ENCODE peak calls at places on chromosomes 2 and 18, in eight cellular contexts. P, I, E, Z, W, G, R and H are unnamed samples.

GRCh38 chr2:221958224-221958623 is 340.6 kb downstream of the PAX3 start:
- DNase-seq in P (no peak), I (no peak), E (peak; percentile 8), Z (no peak), W (no peak), G (peak; percentile 7), R (no peak), H (no peak)

GRCh38 chr2:56589820-56590219 is 406.0 kb downstream of the CCDC85A start:
- DNase-seq in P (no peak), I (no peak), E (no peak), Z (no peak), W (no peak), G (no peak), R (no peak), H (no peak)

GRCh38 chr2:74516070-74516633 is 1.9 kb downstream of the TLX2 start:
- DNase-seq in P (no peak), I (peak; percentile 89), E (peak; percentile 44), Z (peak; percentile 69), W (peak; percentile 59), G (peak; percentile 47), R (peak; percentile 83), H (peak; percentile 75)

GRCh38 chr2:32716598-32716997 is 88.7 kb downstream of the TTC27 start:
- DNase-seq in P (no peak), I (no peak), E (no peak), Z (no peak), W (no peak), G (no peak), R (no peak), H (no peak)

GRCh38 chr2:72973566-72974435 is 56.5 kb downstream of the EMX1 start:
- DNase-seq in P (no peak), I (peak; percentile 64), E (peak; percentile 54), Z (peak; percentile 40), W (peak; percentile 69), G (peak; percentile 68), R (no peak), H (no peak)

GRCh38 chr18:9348079-9348671 is 13.6 kb downstream of the TWSG1 start:
- DNase-seq in P (no peak), I (no peak), E (peak; percentile 55), Z (no peak), W (peak; percentile 47), G (peak; percentile 53), R (no peak), H (no peak)

GRCh38 chr2:149004836-149005235 is 33.7 kb upstream of the LYPD6B start:
- DNase-seq in P (no peak), I (no peak), E (no peak), Z (no peak), W (no peak), G (no peak), R (no peak), H (no peak)

GRCh38 chr2:60973705-60974104 is 43.8 kb upstream of the PEX13 start:
- DNase-seq in P (no peak), I (no peak), E (no peak), Z (no peak), W (no peak), G (no peak), R (no peak), H (no peak)

GRCh38 chr2:217127744-217128143 is 267.9 kb upstream of the TNP1 start:
- DNase-seq in P (no peak), I (no peak), E (no peak), Z (no peak), W (no peak), G (no peak), R (no peak), H (no peak)

GRCh38 chr2:44930274-44930826 is 11.2 kb upstream of the SIX3 start:
- DNase-seq in P (no peak), I (no peak), E (no peak), Z (no peak), W (no peak), G (no peak), R (no peak), H (no peak)

GRCh38 chr2:162697111-162697510 is 141.5 kb downstream of the KCNH7 start:
- DNase-seq in P (no peak), I (no peak), E (no peak), Z (no peak), W (no peak), G (no peak), R (no peak), H (no peak)

GRCh38 chr2:237693281-237694039 is 66.1 kb downstream of the LRRFIP1 start:
- DNase-seq in P (no peak), I (no peak), E (peak; percentile 86), Z (no peak), W (peak; percentile 47), G (peak; percentile 53), R (peak; percentile 63), H (no peak)

GRCh38 chr18:64513401-64513800 is 364.5 kb upstream of the LINC00305 start:
- DNase-seq in P (no peak), I (no peak), E (no peak), Z (no peak), W (no peak), G (no peak), R (no peak), H (no peak)

GRCh38 chr2:72176281-72176680 is 28.6 kb upstream of the CYP26B1 start:
- DNase-seq in P (no peak), I (no peak), E (no peak), Z (no peak), W (no peak), G (no peak), R (no peak), H (no peak)

GRCh38 chr2:98750593-98751282 is 19.8 kb upstream of the MGAT4A start:
- DNase-seq in P (no peak), I (no peak), E (no peak), Z (no peak), W (no peak), G (no peak), R (no peak), H (no peak)

GRCh38 chr2:235433860-235434259 is 60.0 kb upstream of the AGAP1 start:
- DNase-seq in P (peak; percentile 45), I (peak; percentile 67), E (peak; percentile 54), Z (no peak), W (peak; percentile 23), G (peak; percentile 20), R (no peak), H (peak; percentile 61)

GRCh38 chr2:43473767-43474166 is 122.1 kb downstream of the THADA start:
- DNase-seq in P (no peak), I (no peak), E (no peak), Z (no peak), W (no peak), G (no peak), R (no peak), H (no peak)

GRCh38 chr18:23243178-23243577 is 107.9 kb downstream of the CABLES1 start:
- DNase-seq in P (no peak), I (no peak), E (no peak), Z (no peak), W (no peak), G (no peak), R (no peak), H (no peak)

GRCh38 chr2:234334146-234334545 is 162.7 kb downstream of the ARL4C start:
- DNase-seq in P (no peak), I (no peak), E (no peak), Z (no peak), W (peak; percentile 17), G (peak; percentile 44), R (no peak), H (no peak)

GRCh38 chr2:104976603-104977120 is 61.2 kb upstream of the MRPS9 start:
- DNase-seq in P (no peak), I (no peak), E (no peak), Z (peak; percentile 22), W (no peak), G (no peak), R (no peak), H (no peak)

GRCh38 chr2:85549826-85550225 is 10.9 kb downstream of the MAT2A start:
- DNase-seq in P (no peak), I (no peak), E (peak; percentile 97), Z (no peak), W (peak; percentile 91), G (peak; percentile 94), R (no peak), H (no peak)

GRCh38 chr2:84177733-84178132 is 281.3 kb downstream of the SUCLG1 start:
- DNase-seq in P (no peak), I (no peak), E (no peak), Z (no peak), W (no peak), G (no peak), R (no peak), H (no peak)

GRCh38 chr2:240835528-240835927 is 15.5 kb upstream of the KIF1A start:
- DNase-seq in P (no peak), I (no peak), E (no peak), Z (no peak), W (no peak), G (no peak), R (no peak), H (no peak)

GRCh38 chr2:17680119-17680518 is 73.5 kb downstream of the SMC6 start:
- DNase-seq in P (no peak), I (no peak), E (no peak), Z (no peak), W (no peak), G (peak; percentile 18), R (no peak), H (no peak)
- H3K4me3 ChIP-seq in P (no peak overlapping the region), I (no peak overlapping the region), E (no peak overlapping the region), Z (no peak overlapping the region), W (no peak overlapping the region), G (no peak overlapping the region), R (no peak overlapping the region), H (no peak overlapping the region)

DNA sequence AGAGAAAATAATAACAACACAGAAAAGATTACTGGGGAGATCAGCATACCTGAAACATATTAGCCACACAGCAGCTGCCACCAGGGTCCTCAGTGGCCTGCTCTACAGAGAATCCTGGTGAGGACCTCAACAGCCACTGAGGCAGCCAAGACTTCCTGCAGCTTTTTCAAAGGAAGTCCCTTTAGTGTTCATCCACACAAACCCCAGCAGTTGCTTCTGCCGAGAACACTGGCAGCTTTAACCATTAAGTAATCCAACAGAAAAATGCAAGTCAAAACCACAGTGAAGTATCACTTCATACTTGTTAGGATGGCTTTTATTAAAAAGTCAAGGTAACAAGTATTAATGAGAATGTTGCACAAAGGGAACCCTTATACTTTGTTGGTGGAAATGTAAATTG is 542.0 kb upstream of the GCFC2 start:
- DNase-seq in P (no peak), I (no peak), E (no peak), Z (no peak), W (no peak), G (no peak), R (no peak), H (no peak)
- H3K4me3 ChIP-seq in P (no peak overlapping the region), I (no peak overlapping the region), E (no peak overlapping the region), Z (no peak overlapping the region), W (no peak overlapping the region), G (no peak overlapping the region), R (no peak overlapping the region), H (no peak overlapping the region)

GRCh38 chr18:2303517-2304238 is 267.6 kb downstream of the METTL4 start:
- DNase-seq in P (no peak), I (no peak), E (peak; percentile 64), Z (no peak), W (peak; percentile 32), G (peak; percentile 50), R (no peak), H (no peak)
- H3K4me3 ChIP-seq in P (no peak overlapping the region), I (no peak overlapping the region), E (no peak overlapping the region), Z (no peak overlapping the region), W (no peak overlapping the region), G (no peak overlapping the region), R (no peak overlapping the region), H (no peak overlapping the region)

DNA sequence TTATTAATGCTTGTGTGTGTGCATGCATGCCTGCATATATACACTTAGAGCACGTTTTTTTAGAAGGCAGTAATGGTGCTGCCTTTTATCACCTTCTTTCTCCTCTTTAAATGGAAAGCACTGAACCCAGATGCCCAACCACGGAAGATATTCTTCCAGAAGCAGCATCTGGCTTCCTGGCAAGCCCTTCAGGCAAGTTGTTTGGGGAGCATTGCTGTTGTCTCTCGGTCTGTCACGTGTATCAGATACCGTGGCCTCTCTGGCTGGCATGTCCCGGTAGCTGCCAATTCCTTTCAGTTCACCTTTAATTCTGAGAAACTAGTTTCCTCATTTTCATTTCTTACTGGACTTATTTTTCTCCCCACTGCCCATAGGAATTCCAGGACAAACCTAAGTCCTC is 587.8 kb downstream of the ARHGAP15 start:
- DNase-seq in P (no peak), I (no peak), E (no peak), Z (no peak), W (peak; percentile 31), G (peak; percentile 11), R (no peak), H (no peak)
- H3K4me3 ChIP-seq in P (peak overlapping the region; percentile 60), I (no peak overlapping the region), E (no peak overlapping the region), Z (no peak overlapping the region), W (no peak overlapping the region), G (peak overlapping the region; percentile 22), R (peak overlapping the region; percentile 12), H (peak overlapping the region; percentile 34)